ENCODE peak calls at places on chromosomes 3 and 15, in eight cellular contexts. V, I, M, H, K, G, E and P are unnamed samples.
A peak's percentile ranks its signal among the peaks of the same experiment; 100 is the strongest.

GRCh38 chr3:195068481-195069080 is 202.4 kb downstream of the XXYLT1 start:
- DNase-seq in G (peak; percentile 24), E (peak; percentile 2), I (no peak), M (no peak), K (no peak), V (no peak), H (no peak), P (no peak)

GRCh38 chr15:55917881-55918296 is 75.5 kb downstream of the NEDD4 start:
- DNase-seq in I (no peak), E (peak; percentile 13), H (no peak), K (no peak), V (peak; percentile 16), G (no peak), M (peak; percentile 26), P (no peak)

GRCh38 chr3:42663581-42664442 is 10.3 kb downstream of the ZBTB47 start:
- DNase-seq in I (no peak), V (no peak), G (peak; percentile 65), H (no peak), E (no peak), M (no peak), K (peak; percentile 56), P (peak; percentile 32)

GRCh38 chr15:60764408-60764963 is 285.5 kb upstream of the ICE2 start:
- DNase-seq in M (no peak), H (no peak), K (no peak), G (no peak), I (no peak), E (no peak), V (no peak), P (no peak)

GRCh38 chr15:88858934-88859333 is 36.4 kb downstream of the HAPLN3 start:
- DNase-seq in G (no peak), V (no peak), K (no peak), H (no peak), I (no peak), M (no peak), E (no peak), P (no peak)

GRCh38 chr15:28084547-28084946 is 14.6 kb downstream of the OCA2 start:
- DNase-seq in M (no peak), K (no peak), G (no peak), H (no peak), E (no peak), V (no peak), I (no peak), P (no peak)

GRCh38 chr15:40108061-40108854 is 421 bp downstream of the BMF start:
- DNase-seq in H (peak; percentile 72), G (peak; percentile 94), I (no peak), V (no peak), M (no peak), K (peak; percentile 88), E (peak; percentile 65), P (peak; percentile 78)

GRCh38 chr15:51647128-51647562 is 24.6 kb upstream of the DMXL2 start:
- DNase-seq in E (peak; percentile 56), V (no peak), G (peak; percentile 78), H (peak; percentile 45), I (no peak), K (no peak), M (no peak), P (no peak)

GRCh38 chr15:28098360-28098765 is 752 bp downstream of the OCA2 start:
- DNase-seq in E (no peak), G (no peak), I (no peak), V (peak; percentile 8), K (no peak), H (no peak), M (no peak), P (no peak)

GRCh38 chr3:172315401-172316091 is 132.7 kb downstream of the GHSR start:
- DNase-seq in M (no peak), E (peak; percentile 43), G (no peak), I (no peak), K (no peak), V (no peak), H (no peak), P (peak; percentile 64)

GRCh38 chr15:63157891-63158431 is 684 bp upstream of the RPS27L start:
- DNase-seq in V (no peak), E (peak; percentile 54), G (peak; percentile 74), M (peak; percentile 30), I (peak; percentile 11), K (no peak), H (peak; percentile 28), P (peak; percentile 80)

GRCh38 chr15:90884719-90885431 is 571 bp downstream of the FES start:
- DNase-seq in K (peak; percentile 78), H (no peak), I (no peak), G (peak; percentile 68), V (no peak), M (no peak), E (no peak), P (no peak)

GRCh38 chr15:58515807-58516206 is 84.0 kb downstream of the LIPC start:
- DNase-seq in M (peak; percentile 38), H (no peak), I (no peak), K (no peak), E (no peak), G (no peak), V (no peak), P (peak; percentile 9)

GRCh38 chr3:53850895-53851294 is 4.5 kb downstream of the IL17RB start:
- DNase-seq in E (no peak), I (no peak), H (no peak), M (no peak), K (no peak), V (no peak), G (no peak), P (no peak)

GRCh38 chr3:172070799-172071198 is 31.4 kb downstream of the FNDC3B start:
- DNase-seq in V (no peak), I (no peak), M (no peak), H (no peak), K (no peak), G (no peak), E (no peak), P (no peak)

GRCh38 chr3:83002869-83003445 is 1241.5 kb upstream of the GBE1 start:
- DNase-seq in M (no peak), E (no peak), I (no peak), K (no peak), H (no peak), G (no peak), V (no peak), P (no peak)

GRCh38 chr3:157785071-157785826 is 282.0 kb upstream of the VEPH1 start:
- DNase-seq in K (no peak), M (no peak), E (no peak), V (no peak), H (no peak), G (no peak), I (no peak), P (peak; percentile 53)

GRCh38 chr3:108486910-108487309 is 23.5 kb downstream of the MYH15 start:
- DNase-seq in H (peak; percentile 19), I (no peak), E (no peak), M (no peak), V (no peak), K (no peak), G (no peak), P (no peak)

GRCh38 chr15:54017911-54018310 is 39.7 kb downstream of the UNC13C start:
- DNase-seq in V (no peak), G (no peak), E (no peak), H (no peak), M (no peak), I (no peak), K (no peak), P (no peak)

GRCh38 chr3:144622845-144623244 is 651.2 kb downstream of the DIPK2A start:
- DNase-seq in E (no peak), I (no peak), H (no peak), G (no peak), V (no peak), M (no peak), K (no peak), P (no peak)

GRCh38 chr3:136186330-136186729 is 9.8 kb downstream of the MSL2 start:
- DNase-seq in I (no peak), H (no peak), V (no peak), E (peak; percentile 62), G (no peak), K (no peak), M (peak; percentile 25), P (no peak)
- H3K4me1 ChIP-seq in I (peaks cover 94% of the 10 kb centered on the region), H (peaks cover 98% of the 10 kb centered on the region), V (peaks cover 92% of the 10 kb centered on the region), E (peaks cover 59% of the 10 kb centered on the region), G (peaks cover 40% of the 10 kb centered on the region), K (peaks cover 13% of the 10 kb centered on the region), M (peaks cover 63% of the 10 kb centered on the region), P (peaks cover 8% of the 10 kb centered on the region)

GRCh38 chr3:61687206-61687605 is 125.8 kb downstream of the PTPRG start:
- DNase-seq in M (no peak), G (no peak), E (peak; percentile 21), I (no peak), V (no peak), K (no peak), H (no peak), P (no peak)
- H3K4me1 ChIP-seq in M (no peaks in the 10 kb centered on the region), G (peaks cover 26% of the 10 kb centered on the region), E (peaks cover 15% of the 10 kb centered on the region), I (no peaks in the 10 kb centered on the region), V (no peaks in the 10 kb centered on the region), K (no peaks in the 10 kb centered on the region), H (peaks cover 71% of the 10 kb centered on the region), P (peaks cover 19% of the 10 kb centered on the region)

DNA sequence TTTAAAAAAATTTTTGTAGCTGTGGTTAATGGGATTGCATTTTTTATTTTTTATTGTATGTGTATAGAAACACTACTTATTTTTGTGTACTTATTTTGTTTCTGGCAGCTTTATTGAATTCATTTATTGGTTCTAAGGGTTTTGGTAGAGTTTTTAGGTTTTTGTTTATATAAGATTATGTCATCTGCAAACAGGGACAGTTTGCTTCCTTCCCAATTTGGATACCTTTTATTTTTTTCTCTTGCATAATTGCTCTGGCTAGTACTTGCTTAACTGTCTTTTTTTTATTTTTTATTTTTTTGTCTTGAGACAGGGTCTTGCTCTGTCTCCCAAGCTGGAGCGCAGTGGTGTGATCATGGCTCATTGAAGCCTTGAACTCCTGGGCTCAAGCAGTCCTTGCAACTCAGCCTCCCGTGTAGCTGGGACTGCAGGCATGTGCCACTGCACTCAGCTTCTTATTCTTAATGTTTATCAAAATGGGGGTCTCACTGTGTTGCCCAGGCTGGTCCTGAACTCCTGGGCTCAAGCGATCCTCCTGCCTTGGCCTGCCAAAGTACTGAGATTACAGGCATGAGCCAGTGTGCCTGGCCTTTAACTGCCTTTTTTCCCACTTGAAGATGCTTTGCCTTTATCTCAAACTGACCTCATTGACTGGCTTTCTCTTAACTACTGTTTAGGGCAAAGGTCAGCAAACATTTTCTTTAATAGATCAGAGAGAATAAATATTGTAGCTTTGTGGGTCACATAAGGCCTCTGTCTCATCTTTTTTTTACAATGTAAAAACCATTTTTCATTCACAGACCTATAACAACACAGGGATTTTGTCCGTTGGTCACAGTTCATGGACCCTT is 8.6 kb downstream of the TFG start:
- DNase-seq in I (no peak), H (no peak), G (no peak), K (no peak), M (no peak), E (no peak), V (no peak), P (no peak)
- H3K4me1 ChIP-seq in I (peaks cover 20% of the 10 kb centered on the region), H (peaks cover 71% of the 10 kb centered on the region), G (no peaks in the 10 kb centered on the region), K (peaks cover 18% of the 10 kb centered on the region), M (no peaks in the 10 kb centered on the region), E (no peaks in the 10 kb centered on the region), V (peaks cover 4% of the 10 kb centered on the region), P (peaks cover 9% of the 10 kb centered on the region)

DNA sequence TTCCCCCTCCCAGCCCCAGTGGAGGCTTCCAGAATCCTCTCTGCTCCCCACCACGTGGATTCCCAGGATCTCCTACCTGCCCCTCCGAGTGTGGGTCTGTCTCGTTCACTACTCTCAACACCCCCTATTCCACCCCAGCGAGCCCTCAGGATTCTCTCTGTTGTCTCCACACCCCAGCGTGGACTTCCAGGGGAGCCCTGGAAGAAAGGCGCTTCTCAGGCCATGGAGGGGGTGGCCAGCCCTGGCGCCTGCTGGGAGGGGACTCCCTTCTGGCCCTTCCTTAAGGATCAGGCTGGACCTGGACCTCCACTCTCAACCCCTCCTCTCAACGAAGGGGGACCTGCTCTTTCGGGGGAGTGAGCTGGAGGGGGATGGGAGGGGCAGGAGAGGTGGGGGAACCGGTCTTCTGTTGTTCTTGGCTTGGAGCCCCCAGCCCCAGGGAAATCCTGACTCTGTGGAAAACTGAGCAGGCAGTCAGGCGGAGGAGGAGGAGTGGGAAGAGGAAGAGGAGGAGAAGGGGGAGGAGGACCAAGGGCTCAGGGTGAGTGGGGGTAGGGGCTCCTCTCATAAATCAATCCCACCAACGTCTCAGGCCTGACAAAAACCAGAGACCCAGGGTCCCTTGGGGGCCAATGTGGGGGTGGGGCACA is 32.9 kb downstream of the EPHB3 start:
- DNase-seq in H (no peak), G (no peak), K (peak; percentile 28), V (no peak), I (no peak), E (no peak), M (no peak), P (no peak)
- H3K4me1 ChIP-seq in H (peaks cover 40% of the 10 kb centered on the region), G (no peaks in the 10 kb centered on the region), K (no peaks in the 10 kb centered on the region), V (no peaks in the 10 kb centered on the region), I (no peaks in the 10 kb centered on the region), E (peaks cover 8% of the 10 kb centered on the region), M (no peaks in the 10 kb centered on the region), P (peaks cover 14% of the 10 kb centered on the region)